ENCODE peak calls at places on chromosomes 6 and 20, in five cellular contexts. U is H7, S is iris pigment epithelial cell, Y is NCI-H2081, I is NCI-H774. O is an unnamed sample.

GRCh38 chr6:163455553-163455952 is 41.0 kb downstream of the QKI start:
- DNase-seq in U (no peak), S (peak; percentile 82), Y (no peak), I (no peak), O (no peak)

GRCh38 chr6:27791182-27791939 is 120.8 kb downstream of the OR2B2 start:
- DNase-seq in U (peak; percentile 60), S (peak; percentile 88), Y (peak; percentile 81), I (peak; percentile 79), O (peak; percentile 76)

GRCh38 chr6:131803007-131803769 is 4.6 kb upstream of the ENPP1 start:
- DNase-seq in U (no peak), S (no peak), Y (no peak), I (no peak), O (no peak)

GRCh38 chr6:33894438-33894837 is 90.6 kb upstream of the MLN start:
- DNase-seq in U (no peak), S (peak; percentile 7), Y (no peak), I (no peak), O (peak; percentile 93)

GRCh38 chr6:2988076-2988425 is 11.6 kb upstream of the NQO2 start:
- DNase-seq in U (no peak), S (no peak), Y (no peak), I (no peak), O (no peak)

GRCh38 chr20:39960522-39961420 is 728.3 kb downstream of the MAFB start:
- DNase-seq in U (peak; percentile 18), S (no peak), Y (no peak), I (no peak), O (no peak)

GRCh38 chr6:108699290-108700041 is 138.7 kb downstream of the FOXO3 start:
- DNase-seq in U (peak; percentile 69), S (no peak), Y (peak; percentile 44), I (no peak), O (no peak)

GRCh38 chr6:85065831-85066230 is 301.4 kb upstream of the TBX18 start:
- DNase-seq in U (no peak), S (no peak), Y (no peak), I (no peak), O (peak; percentile 81)

GRCh38 chr6:45504947-45505346 is 127.2 kb upstream of the SUPT3H start:
- DNase-seq in U (peak; percentile 13), S (peak; percentile 93), Y (peak; percentile 56), I (peak; percentile 27), O (peak; percentile 80)

GRCh38 chr20:10987651-10988383 is 314.0 kb upstream of the JAG1 start:
- DNase-seq in U (no peak), S (peak; percentile 46), Y (no peak), I (no peak), O (no peak)

GRCh38 chr6:170083236-170084051 is 207.4 kb downstream of the DLL1 start:
- DNase-seq in U (peak; percentile 42), S (no peak), Y (no peak), I (no peak), O (peak; percentile 80)

GRCh38 chr6:90083891-90084290 is 189.6 kb downstream of the GJA10 start:
- DNase-seq in U (no peak), S (no peak), Y (no peak), I (no peak), O (no peak)

GRCh38 chr6:154187203-154187602 is 148.2 kb downstream of the OPRM1 start:
- DNase-seq in U (no peak), S (no peak), Y (peak; percentile 86), I (peak; percentile 69), O (no peak)

GRCh38 chr6:14270925-14271791 is 153.6 kb downstream of the CD83 start:
- DNase-seq in U (no peak), S (peak; percentile 50), Y (no peak), I (no peak), O (peak; percentile 96)

GRCh38 chr20:53238121-53238660 is 266.0 kb downstream of the TSHZ2 start:
- DNase-seq in U (no peak), S (no peak), Y (no peak), I (no peak), O (no peak)

GRCh38 chr6:42742116-42742894 is 3.6 kb downstream of the TBCC start:
- DNase-seq in U (no peak), S (peak; percentile 54), Y (peak; percentile 83), I (peak; percentile 47), O (peak; percentile 46)

GRCh38 chr20:25486377-25486776 is 78.9 kb downstream of the GINS1 start:
- DNase-seq in U (peak; percentile 62), S (no peak), Y (peak; percentile 7), I (no peak), O (peak; percentile 67)

GRCh38 chr6:16355699-16356481 is 117.5 kb downstream of the GMPR start:
- DNase-seq in U (peak; percentile 60), S (peak; percentile 36), Y (no peak), I (no peak), O (no peak)

GRCh38 chr6:53320964-53321363 is 27.8 kb downstream of the ELOVL5 start:
- DNase-seq in U (no peak), S (peak; percentile 84), Y (no peak), I (no peak), O (no peak)

GRCh38 chr6:49565855-49566254 is 15.4 kb downstream of the C6orf141 start:
- DNase-seq in U (no peak), S (peak; percentile 62), Y (no peak), I (no peak), O (no peak)

GRCh38 chr6:110656492-110656891 is 158.8 kb downstream of the CDK19 start:
- DNase-seq in U (peak; percentile 16), S (no peak), Y (peak; percentile 1), I (peak; percentile 70), O (no peak)

GRCh38 chr6:125793280-125793679 is 2.5 kb downstream of the NCOA7 start:
- DNase-seq in U (peak; percentile 52), S (no peak), Y (no peak), I (no peak), O (no peak)

GRCh38 chr6:81734081-81734480 is 18.4 kb downstream of the TENT5A start:
- DNase-seq in U (no peak), S (no peak), Y (no peak), I (no peak), O (no peak)

GRCh38 chr6:132198040-132198439 is 203.2 kb downstream of the MOXD1 start:
- DNase-seq in U (no peak), S (peak; percentile 65), Y (no peak), I (no peak), O (peak; percentile 43)

GRCh38 chr6:107318100-107318736 is 141.1 kb downstream of the PDSS2 start:
- DNase-seq in U (peak; percentile 59), S (peak; percentile 67), Y (peak; percentile 33), I (peak; percentile 61), O (peak; percentile 65)

GRCh38 chr6:783966-784365 is 91.0 kb upstream of the EXOC2 start:
- DNase-seq in U (no peak), S (peak; percentile 6), Y (no peak), I (no peak), O (no peak)

GRCh38 chr6:20856681-20857288 is 322.5 kb downstream of the CDKAL1 start:
- DNase-seq in U (no peak), S (no peak), Y (no peak), I (no peak), O (no peak)

GRCh38 chr20:35952480-35953410 is 1.6 kb downstream of the SCAND1 start:
- DNase-seq in U (no peak), S (peak; percentile 50), Y (peak; percentile 19), I (no peak), O (no peak)

GRCh38 chr20:53736122-53736756 is 142.6 kb upstream of the ZNF217 start:
- DNase-seq in U (no peak), S (no peak), Y (no peak), I (no peak), O (no peak)

GRCh38 chr6:25232478-25232877 is 46.7 kb upstream of the CARMIL1 start:
- DNase-seq in U (no peak), S (peak; percentile 40), Y (no peak), I (no peak), O (no peak)

GRCh38 chr20:58140787-58141396 is 87.6 kb downstream of the ANKRD60 start:
- DNase-seq in U (no peak), S (no peak), Y (no peak), I (no peak), O (no peak)

GRCh38 chr6:102407886-102408741 is 1014.6 kb downstream of the GRIK2 start:
- DNase-seq in U (no peak), S (no peak), Y (no peak), I (no peak), O (no peak)

GRCh38 chr6:42394881-42395620 is 56.7 kb downstream of the TRERF1 start:
- DNase-seq in U (no peak), S (no peak), Y (no peak), I (no peak), O (no peak)

GRCh38 chr20:38751360-38751976 is 3.2 kb downstream of the ACTR5 start:
- DNase-seq in U (peak; percentile 62), S (peak; percentile 53), Y (peak; percentile 9), I (no peak), O (no peak)

GRCh38 chr6:32779036-32779435 is 15.7 kb upstream of the HLA-DQB2 start:
- DNase-seq in U (no peak), S (no peak), Y (no peak), I (no peak), O (no peak)

GRCh38 chr20:64026-64603 is 23.4 kb upstream of the DEFB125 start:
- DNase-seq in U (no peak), S (no peak), Y (no peak), I (no peak), O (no peak)

GRCh38 chr6:99013145-99013544 is 65.4 kb upstream of the FBXL4 start:
- DNase-seq in U (no peak), S (peak; percentile 97), Y (no peak), I (no peak), O (peak; percentile 75)

GRCh38 chr6:149031545-149032317 is 284.9 kb downstream of the UST start:
- DNase-seq in U (no peak), S (peak; percentile 97), Y (no peak), I (no peak), O (peak; percentile 90)

O was measured in osteoblast.